ENCODE peak calls at places on chromosomes 4 and X, in seven cellular contexts. J, F, Q, M, N, S and K are unnamed samples.

GRCh38 chr4:146153964-146154536 is 21.5 kb upstream of the LSM6 start:
- DNase-seq in F (no peak), N (no peak), S (no peak), Q (no peak), J (no peak), M (no peak), K (no peak)

GRCh38 chr4:176635372-176636261 is 157.1 kb downstream of the VEGFC start:
- DNase-seq in M (no peak), S (no peak), N (no peak), F (no peak), J (no peak), Q (peak), K (peak)

GRCh38 chrX:34849371-34849770 is 93.2 kb upstream of the FAM47B start:
- DNase-seq in M (no peak), Q (no peak), N (no peak), J (no peak), S (no peak), F (no peak), K (no peak)

GRCh38 chr4:78922207-78922606 is 17.0 kb downstream of the PAQR3 start:
- DNase-seq in F (no peak), S (no peak), N (no peak), Q (no peak), J (no peak), M (no peak), K (no peak)

GRCh38 chr4:156778093-156778492 is 193.5 kb downstream of the PDGFC start:
- DNase-seq in N (no peak), J (no peak), S (no peak), F (no peak), M (no peak), Q (no peak), K (no peak)

GRCh38 chrX:109635151-109635550 is 10.2 kb upstream of the KCNE5 start:
- DNase-seq in F (no peak), M (peak), J (no peak), S (peak), N (no peak), Q (peak), K (peak)

GRCh38 chr4:30068234-30068633 is 651.9 kb upstream of the PCDH7 start:
- DNase-seq in S (no peak), M (no peak), J (no peak), Q (no peak), N (no peak), F (no peak), K (no peak)

GRCh38 chr4:67465763-67466052 is 79.6 kb downstream of the CENPC start:
- DNase-seq in F (no peak), S (no peak), N (no peak), J (no peak), Q (no peak), M (peak), K (no peak)

GRCh38 chr4:75142850-75143249 is 209.9 kb downstream of the PARM1 start:
- DNase-seq in Q (no peak), S (no peak), J (no peak), F (no peak), M (no peak), N (no peak), K (no peak)

GRCh38 chr4:15906024-15906443 is 32.5 kb downstream of the FGFBP1 start:
- DNase-seq in M (peak), J (no peak), Q (no peak), S (peak), N (peak), F (peak), K (peak)

GRCh38 chr4:73620115-73620792 is at the start of gene RASSF6:
- DNase-seq in M (peak), N (no peak), J (peak), Q (peak), F (no peak), S (peak), K (peak)

GRCh38 chr4:8775121-8775520 is 96.5 kb downstream of the HMX1 start:
- DNase-seq in M (no peak), S (no peak), Q (no peak), J (no peak), F (no peak), N (no peak), K (no peak)